ENCODE peak calls at places on chromosomes 2 and 18, in four cellular contexts. V is IMR-90, J is colonic mucosa, P is upper lobe of left lung. S is an unnamed sample.

GRCh38 chr2:226797289-226797988 is 2.2 kb downstream of the IRS1 start:
- DNase-seq in P (peak; percentile 87), J (peak; percentile 28), V (peak; percentile 75), S (peak; percentile 78)

GRCh38 chr2:172098650-172099471 is 3.8 kb downstream of the DLX2 start:
- DNase-seq in V (peak; percentile 71), P (peak; percentile 89), J (no peak), S (peak; percentile 76)

GRCh38 chr2:45412754-45413379 is 198.2 kb downstream of the SRBD1 start:
- DNase-seq in J (no peak), P (no peak), V (peak; percentile 27), S (peak; percentile 8)

GRCh38 chr2:119897996-119898395 is 114.9 kb upstream of the EPB41L5 start:
- DNase-seq in J (no peak), P (no peak), V (no peak), S (peak; percentile 5)

GRCh38 chr2:239793851-239794250 is 231.3 kb downstream of the NDUFA10 start:
- DNase-seq in P (no peak), V (no peak), J (no peak), S (no peak)

GRCh38 chr2:95275151-95275515 is 884 bp downstream of the PROM2 start:
- DNase-seq in P (no peak), V (no peak), J (no peak), S (no peak)

GRCh38 chr2:81835318-81836000 is 1530.9 kb upstream of the LRRTM1 start:
- DNase-seq in V (no peak), P (no peak), J (no peak), S (peak; percentile 2)

GRCh38 chr2:26048791-26049190 is 14.9 kb downstream of the RAB10 start:
- DNase-seq in P (no peak), V (no peak), J (no peak), S (no peak)

GRCh38 chr2:2269989-2270562 is 61.0 kb downstream of the MYT1L start:
- DNase-seq in V (no peak), P (no peak), J (no peak), S (no peak)

GRCh38 chr2:17719562-17720371 is 33.8 kb downstream of the SMC6 start:
- DNase-seq in J (no peak), P (no peak), V (peak; percentile 27), S (peak; percentile 38)

GRCh38 chr2:176105727-176106635 is 1.1 kb upstream of the HOXD11 start:
- DNase-seq in J (no peak), V (no peak), P (no peak), S (no peak)

GRCh38 chr2:95315801-95316411 is 18.8 kb downstream of the KCNIP3 start:
- DNase-seq in J (no peak), V (peak; percentile 43), P (peak; percentile 47), S (peak; percentile 77)

GRCh38 chr2:128789776-128790455 is 471.2 kb upstream of the HS6ST1 start:
- DNase-seq in J (peak; percentile 2), P (peak; percentile 51), V (no peak), S (no peak)

GRCh38 chr2:196783431-196784094 is 15.9 kb downstream of the GTF3C3 start:
- DNase-seq in J (no peak), P (no peak), V (peak; percentile 69), S (peak; percentile 47)

GRCh38 chr2:12493031-12493513 is 223.7 kb upstream of the TRIB2 start:
- DNase-seq in V (peak; percentile 93), P (no peak), J (no peak), S (peak; percentile 65)
- TF ChIP-seq CTCF in V (no peak), P (no peak), J (no peak), S (no peak)

DNA sequence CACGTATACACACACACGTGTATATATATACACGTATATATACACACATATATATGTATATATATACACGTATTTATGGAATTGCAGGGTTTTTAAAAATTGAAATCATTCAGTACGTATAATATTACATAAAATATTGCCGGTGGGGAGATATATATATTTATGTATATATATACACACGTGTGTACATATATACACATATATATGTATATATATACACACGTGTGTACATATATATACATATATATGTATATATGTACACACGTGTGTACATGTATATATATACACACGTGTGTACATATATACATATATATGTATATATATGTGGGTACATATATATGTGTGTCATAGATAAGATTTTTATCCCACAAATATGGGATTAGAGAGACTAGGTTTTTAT is 5.4 kb downstream of the FBXO11 start:
- DNase-seq in P (no peak), V (no peak), J (no peak), S (no peak)
- H3K4me1 ChIP-seq in P (peaks cover 33% of the 10 kb centered on the region), V (no peaks in the 10 kb centered on the region), J (peaks cover 6% of the 10 kb centered on the region), S (no peaks in the 10 kb centered on the region)

DNA sequence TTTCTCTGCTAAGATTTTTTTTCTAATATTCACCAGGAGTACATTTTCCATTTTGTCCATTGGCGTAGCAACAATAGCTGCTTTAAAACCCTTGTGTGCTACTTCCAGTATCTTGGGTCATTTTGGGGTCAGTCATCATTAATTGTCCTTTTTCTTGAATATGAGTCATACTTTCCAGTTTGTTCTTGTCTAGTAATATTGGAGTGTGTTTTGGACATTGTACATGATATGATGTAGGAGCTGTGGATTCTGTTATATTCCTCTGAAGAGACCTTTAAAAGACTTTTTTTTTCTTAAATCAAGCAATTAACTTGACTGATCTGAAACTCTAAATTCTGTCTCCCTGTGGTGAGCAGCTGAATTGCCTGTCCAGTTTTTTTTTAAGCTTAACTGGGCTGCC is 40.8 kb downstream of the AGPS start:
- DNase-seq in P (no peak), J (no peak), V (no peak), S (peak; percentile 75)
- TF ChIP-seq CTCF in P (no peak), J (no peak), V (no peak), S (no peak)

GRCh38 chr18:59696311-59697235 is 650 bp downstream of the CCBE1 start:
- DNase-seq in P (peak; percentile 82), J (no peak), V (peak; percentile 59), S (peak; percentile 67)

GRCh38 chr18:59699061-59699460 is 1.8 kb upstream of the CCBE1 start:
- DNase-seq in V (no peak), J (no peak), P (no peak), S (peak; percentile 52)

GRCh38 chr18:59695551-59695950 is 1.7 kb downstream of the CCBE1 start:
- DNase-seq in V (no peak), J (no peak), P (no peak), S (no peak)

GRCh38 chr18:59699750-59700534 is 2.7 kb upstream of the CCBE1 start:
- DNase-seq in V (no peak), P (no peak), J (no peak), S (no peak)

GRCh38 chr18:59697236-59697932 is at the start of gene CCBE1:
- DNase-seq in J (peak; percentile 73), P (peak; percentile 94), V (peak; percentile 71), S (peak; percentile 71)
- H3K4me1 ChIP-seq in J (no peaks in the 10 kb centered on the region), P (peaks cover 6% of the 10 kb centered on the region), V (peaks cover 13% of the 10 kb centered on the region), S (peaks cover 2% of the 10 kb centered on the region)

S was measured in fibroblast of lung.